ENCODE peak calls at places on chromosomes 13 and 19, in nine cellular contexts. M is activated naive CD4-positive, alpha-beta T cell; T is hypothalamus; P is Right ventricle myocardium superior; A is AML-193; I is thoracic aorta; L is heart left ventricle; S is SJCRH30; U is NCI-H1417. G is an unnamed sample.

GRCh38 chr13:112170823-112171569 is 104.0 kb downstream of the SOX1 start:
- DNase-seq in I (no peak), U (no peak), S (no peak), A (no peak), M (no peak), L (no peak), T (no peak), P (no peak), G (no peak)

GRCh38 chr19:58319241-58319640 is 7.6 kb upstream of the ZSCAN22 start:
- DNase-seq in U (no peak), P (no peak), A (no peak), L (no peak), S (no peak), M (no peak), T (no peak), I (no peak), G (no peak)

GRCh38 chr19:44356383-44357111 is at the start of gene ZNF112:
- DNase-seq in P (peak), S (peak), L (peak), M (no peak), T (peak), U (peak), I (peak), A (no peak), G (peak)

GRCh38 chr19:48480476-48481190 is 11.5 kb downstream of the CYTH2 start:
- DNase-seq in A (no peak), L (peak), T (peak), M (peak), U (no peak), S (no peak), I (no peak), P (peak), G (no peak)

GRCh38 chr19:46191356-46191755 is 38.2 kb upstream of the IGFL1 start:
- DNase-seq in T (no peak), S (no peak), P (no peak), A (no peak), L (no peak), U (no peak), I (no peak), M (no peak), G (no peak)

GRCh38 chr13:109271991-109272454 is 514.4 kb downstream of the IRS2 start:
- DNase-seq in A (no peak), P (no peak), I (no peak), L (no peak), T (no peak), M (no peak), S (peak), U (no peak), G (no peak)

GRCh38 chr19:8413593-8413923 is 453 bp downstream of the MARCHF2 start:
- DNase-seq in U (peak), T (no peak), S (no peak), I (no peak), A (no peak), P (no peak), M (no peak), L (no peak), G (no peak)

GRCh38 chr13:24251525-24251924 is 57.9 kb upstream of the C1QTNF9 start:
- DNase-seq in A (no peak), S (no peak), M (peak), L (no peak), I (no peak), T (no peak), P (no peak), U (no peak), G (no peak)

GRCh38 chr13:113410472-113411201 is 42.7 kb downstream of the ADPRHL1 start:
- DNase-seq in T (no peak), M (no peak), A (no peak), U (no peak), S (peak), I (peak), P (peak), L (peak), G (peak)

GRCh38 chr13:41040584-41041334 is 20.6 kb upstream of the WBP4 start:
- DNase-seq in I (no peak), S (no peak), A (no peak), U (no peak), M (no peak), L (no peak), T (no peak), P (no peak), G (no peak)

GRCh38 chr13:114152831-114153371 is 20.5 kb upstream of the RASA3 start:
- DNase-seq in S (no peak), M (no peak), P (no peak), T (no peak), U (no peak), I (no peak), L (no peak), A (peak), G (no peak)

GRCh38 chr13:98450495-98451167 is 126.3 kb downstream of the STK24 start:
- DNase-seq in A (no peak), U (peak), I (no peak), M (no peak), L (peak), P (peak), T (peak), S (no peak), G (no peak)

GRCh38 chr19:40512473-40513344 is 45.9 kb downstream of the SPTBN4 start:
- DNase-seq in T (no peak), M (no peak), L (no peak), P (no peak), A (no peak), I (no peak), S (no peak), U (peak), G (no peak)

GRCh38 chr13:99686157-99686572 is 184.9 kb downstream of the TM9SF2 start:
- DNase-seq in U (no peak), M (no peak), P (peak), A (no peak), T (no peak), I (no peak), L (no peak), S (no peak), G (no peak)

GRCh38 chr19:33758541-33759013 is 38.1 kb upstream of the KCTD15 start:
- DNase-seq in P (no peak), L (no peak), S (no peak), I (no peak), T (peak), U (peak), A (no peak), M (no peak), G (peak)

GRCh38 chr19:8209111-8209964 is at the start of gene CERS4:
- DNase-seq in L (peak), M (peak), S (peak), U (peak), A (peak), P (peak), T (peak), I (no peak), G (peak)

G was measured in lower lobe of right lung.